ENCODE peak calls at places on chromosomes 4 and X, in six cellular contexts. F, V, A, R, C and Q are unnamed samples.

GRCh38 chr4:159655547-159655946 is 552.7 kb downstream of the RAPGEF2 start:
- DNase-seq in F (no peak), V (no peak), A (no peak), R (no peak), C (no peak), Q (no peak)

GRCh38 chr4:121199742-121200561 is 35.8 kb upstream of the TNIP3 start:
- DNase-seq in F (no peak), V (peak; percentile 30), A (no peak), R (no peak), C (peak; percentile 44), Q (no peak)

GRCh38 chr4:38082424-38083374 is 122.5 kb downstream of the PTTG2 start:
- DNase-seq in F (no peak), V (no peak), A (no peak), R (no peak), C (no peak), Q (no peak)

GRCh38 chr4:158938462-158939044 is 164.3 kb upstream of the RAPGEF2 start:
- DNase-seq in F (no peak), V (no peak), A (no peak), R (no peak), C (no peak), Q (no peak)

GRCh38 chr4:185396724-185397402 is at the start of gene ANKRD37:
- DNase-seq in F (peak; percentile 90), V (no peak), A (peak; percentile 52), R (peak; percentile 18), C (no peak), Q (peak; percentile 21)

GRCh38 chr4:41359836-41360213 is 103.1 kb downstream of the UCHL1 start:
- DNase-seq in F (no peak), V (no peak), A (no peak), R (no peak), C (no peak), Q (no peak)

GRCh38 chr4:47933798-47934197 is 19.4 kb upstream of the NFXL1 start:
- DNase-seq in F (no peak), V (peak; percentile 44), A (no peak), R (no peak), C (peak; percentile 37), Q (no peak)

GRCh38 chr4:126250006-126250405 is 935.3 kb downstream of the FAT4 start:
- DNase-seq in F (no peak), V (no peak), A (no peak), R (no peak), C (no peak), Q (no peak)

GRCh38 chrX:143571521-143571920 is 54.2 kb upstream of the SPANXN3 start:
- DNase-seq in F (no peak), V (no peak), A (no peak), R (no peak), C (no peak), Q (no peak)

GRCh38 chr4:42143996-42144395 is 8.5 kb downstream of the BEND4 start:
- DNase-seq in F (no peak), V (no peak), A (no peak), R (no peak), C (no peak), Q (no peak)

GRCh38 chr4:8202108-8202507 is 3.0 kb downstream of the SH3TC1 start:
- DNase-seq in F (no peak), V (no peak), A (no peak), R (no peak), C (no peak), Q (no peak)

GRCh38 chr4:145207934-145208333 is 27.5 kb upstream of the OTUD4 start:
- DNase-seq in F (no peak), V (no peak), A (no peak), R (no peak), C (no peak), Q (no peak)

GRCh38 chr4:100312615-100313355 is 122.5 kb upstream of the DDIT4L start:
- DNase-seq in F (no peak), V (no peak), A (no peak), R (no peak), C (no peak), Q (no peak)

GRCh38 chrX:10952619-10953018 is 158.5 kb upstream of the HCCS start:
- DNase-seq in F (no peak), V (no peak), A (no peak), R (no peak), C (no peak), Q (no peak)

GRCh38 chr4:147339116-147339515 is 141.8 kb upstream of the EDNRA start:
- DNase-seq in F (no peak), V (no peak), A (no peak), R (no peak), C (no peak), Q (no peak)

GRCh38 chrX:18026171-18026570 is 165.1 kb upstream of the RAI2 start:
- DNase-seq in F (no peak), V (no peak), A (no peak), R (no peak), C (no peak), Q (no peak)

GRCh38 chr4:113733685-113734084 is 27.9 kb downstream of the CAMK2D start:
- DNase-seq in F (no peak), V (no peak), A (no peak), R (no peak), C (no peak), Q (no peak)

GRCh38 chrX:78592030-78592429 is 67.1 kb downstream of the RTL3 start:
- DNase-seq in F (no peak), V (no peak), A (no peak), R (no peak), C (no peak), Q (no peak)

GRCh38 chrX:78593701-78594100 is 65.4 kb downstream of the RTL3 start:
- DNase-seq in F (no peak), V (no peak), A (no peak), R (no peak), C (no peak), Q (no peak)

DNA sequence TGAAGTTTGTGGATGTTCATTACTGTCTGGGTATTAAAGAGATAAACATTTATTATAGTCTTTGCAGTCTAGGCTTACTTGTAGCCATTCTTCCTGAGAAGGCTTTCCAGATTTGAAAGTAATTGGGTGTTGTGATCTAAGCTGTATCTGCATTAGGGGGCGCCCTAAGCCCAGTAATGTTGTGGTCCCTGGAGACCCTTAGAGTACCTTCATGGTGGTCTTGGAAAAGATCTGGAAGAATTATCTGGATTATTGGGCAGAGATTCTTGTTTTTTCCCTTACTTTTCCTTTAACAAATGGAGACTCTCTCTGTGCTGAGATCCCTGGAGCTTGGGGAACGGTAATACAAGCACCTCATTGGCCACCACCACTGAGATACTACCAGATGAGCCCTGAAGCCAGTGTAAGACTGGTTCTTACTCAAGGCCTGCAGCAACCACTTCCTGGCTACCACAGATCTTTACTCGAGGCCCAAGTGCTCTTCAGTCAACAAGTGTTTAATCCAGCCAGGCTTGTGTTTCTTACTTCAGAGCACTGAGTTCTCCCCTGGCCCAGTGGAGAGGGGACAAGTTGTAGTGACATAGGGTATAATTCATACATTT is 63.1 kb downstream of the RTL3 start:
- DNase-seq in F (no peak), V (no peak), A (peak; percentile 37), R (no peak), C (no peak), Q (no peak)
- TF ChIP-seq CTCF in F (peak; percentile 21), V (peak; percentile 21), A (peak; percentile 25), R (no peak), C (no peak), Q (peak; percentile 22)

DNA sequence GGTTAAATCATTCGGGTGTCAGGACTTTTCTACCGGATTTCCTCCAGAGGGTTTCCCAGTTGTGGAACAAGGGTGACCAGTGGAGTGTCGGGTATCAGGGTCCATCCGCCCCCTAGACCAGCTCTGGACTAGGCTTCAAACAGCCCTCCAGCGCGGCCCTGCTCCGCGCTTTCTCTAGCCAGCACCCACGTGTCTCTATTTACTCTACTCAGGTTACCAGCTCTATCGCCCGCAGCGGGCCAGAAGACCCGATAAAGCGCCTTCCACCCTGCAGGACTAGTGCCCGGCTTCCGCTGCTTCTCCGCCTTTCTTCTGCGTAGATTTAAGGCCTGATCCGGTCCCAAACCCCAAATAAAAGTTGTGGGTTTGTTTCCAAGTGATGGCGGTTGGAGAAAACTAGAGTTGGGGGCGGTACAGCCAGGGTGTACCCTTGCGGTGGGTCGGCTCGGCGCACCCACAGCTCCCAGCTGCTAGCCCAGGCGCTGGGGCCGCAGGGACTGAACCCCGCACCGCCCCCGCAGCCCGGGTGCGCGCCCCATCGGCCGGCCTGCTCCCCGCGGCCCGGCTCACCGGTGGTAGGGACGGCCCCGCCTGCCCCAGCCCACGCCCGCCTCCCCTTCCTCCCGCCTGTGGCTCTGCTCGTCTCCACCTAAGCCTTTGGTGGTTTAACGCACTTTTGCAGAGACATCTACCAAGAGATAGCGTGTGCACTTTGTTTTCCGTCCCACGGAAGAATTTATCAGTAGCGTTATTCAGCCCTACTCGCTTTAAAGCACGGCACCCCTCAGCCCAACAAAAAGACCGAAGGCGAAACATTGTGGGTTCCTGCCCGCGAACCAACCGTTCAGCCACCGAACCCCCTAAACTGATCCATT is 2.1 kb downstream of the LEF1 start:
- DNase-seq in F (peak; percentile 81), V (peak; percentile 69), A (peak; percentile 71), R (peak; percentile 20), C (peak; percentile 80), Q (no peak)
- TF ChIP-seq CTCF in F (no peak), V (peak; percentile 6), A (no peak), R (no peak), C (no peak), Q (peak; percentile 13)

DNA sequence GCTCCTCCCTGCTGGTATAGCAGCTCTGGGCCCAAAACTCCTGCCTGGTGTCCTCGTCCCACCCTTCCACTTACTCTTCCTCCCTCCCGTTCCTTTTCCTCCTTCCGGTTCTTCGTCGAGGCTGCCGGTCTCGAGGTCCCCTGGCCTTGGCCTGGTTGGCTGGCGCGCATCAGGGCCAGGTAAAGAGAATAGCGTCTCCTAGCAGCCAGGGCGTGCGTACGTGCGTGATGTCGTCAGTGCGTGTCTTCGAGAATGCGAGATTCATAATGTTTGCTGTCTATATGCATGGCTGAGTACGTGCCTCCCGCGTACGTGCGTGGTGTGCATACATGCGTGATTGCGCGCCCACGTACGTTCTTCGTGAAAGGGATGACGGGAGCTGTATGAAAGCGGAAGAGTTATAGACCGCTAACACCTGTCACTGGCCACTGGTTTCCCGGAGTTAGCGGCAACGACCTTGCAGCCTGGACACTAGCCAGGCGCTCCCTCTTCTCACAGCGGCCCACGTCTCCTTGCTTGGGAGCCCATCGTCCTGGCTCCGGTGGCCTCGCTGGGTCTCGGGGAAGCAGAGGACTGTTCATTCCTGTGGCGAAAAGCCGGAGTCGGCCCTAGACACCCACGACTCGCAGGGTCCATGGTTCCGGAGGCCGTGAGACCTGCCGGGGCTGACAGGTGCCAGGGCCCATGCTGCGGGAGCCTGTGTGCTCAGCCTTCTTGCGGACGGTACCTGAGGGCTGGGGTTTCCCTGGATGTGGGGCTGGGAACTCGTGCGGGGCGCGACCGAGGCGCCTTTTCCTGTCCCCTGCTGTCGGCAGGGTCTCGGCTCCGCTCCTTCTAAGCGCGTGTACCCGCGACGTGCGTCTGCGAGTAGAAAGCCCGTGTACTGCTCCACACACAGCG is at the start of gene EOLA1:
- DNase-seq in F (peak; percentile 97), V (peak; percentile 72), A (no peak), R (peak; percentile 75), C (peak; percentile 55), Q (peak; percentile 70)
- TF ChIP-seq CTCF in F (no peak), V (no peak), A (no peak), R (no peak), C (no peak), Q (no peak)

DNA sequence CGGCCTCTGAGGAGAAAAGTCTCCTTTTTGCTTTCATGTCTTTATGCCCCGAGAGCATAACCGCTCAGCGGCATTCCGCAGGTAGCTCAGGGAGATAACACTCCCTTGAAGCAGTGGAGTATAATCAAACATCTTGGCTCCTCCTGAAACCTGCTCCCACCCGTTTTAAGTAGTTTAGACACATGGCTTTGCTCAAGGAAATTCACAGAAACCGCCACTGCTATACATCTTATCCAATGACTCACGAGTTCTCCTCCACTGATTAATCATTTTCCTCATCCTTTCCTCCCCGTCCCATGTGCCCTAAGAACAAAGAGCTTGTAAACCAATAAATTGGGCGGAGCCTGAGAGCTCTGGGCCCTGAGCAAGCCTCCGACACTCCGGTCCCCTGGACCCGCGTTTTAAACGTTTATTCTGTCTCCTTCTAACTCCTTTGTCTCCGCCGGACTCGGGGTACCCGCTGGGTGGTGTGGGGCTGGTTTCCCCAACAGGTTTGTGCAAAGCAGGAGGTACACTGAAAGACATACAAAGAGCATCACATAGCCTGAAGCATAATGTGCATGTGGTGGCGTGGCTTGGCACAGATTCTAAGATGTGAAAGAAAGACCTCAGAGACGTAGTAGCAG is 401.2 kb downstream of the TLL1 start:
- DNase-seq in F (no peak), V (no peak), A (no peak), R (no peak), C (no peak), Q (no peak)
- TF ChIP-seq CTCF in F (no peak), V (no peak), A (no peak), R (no peak), C (no peak), Q (no peak)